ENCODE peak calls at places on chromosomes 11 and 22, in four cellular contexts. One of them, this sample, is unnamed.

GRCh38 chr11:35598254-35599125 is 19.8 kb upstream of the FJX1 start:
- DNase-seq in stimulated activated CD4-positive, alpha-beta T cell treated with anti-CD3 and anti-CD28 coated beads, Interleukin-1b, Interleukin-23, amount 100 ng/mL, for 1 hour: no peak
- DNase-seq in AG09309: no peak
- DNase-seq in GM12891: no peak
- DNase-seq in this sample: no peak

GRCh38 chr22:20199906-20200305 is 49.1 kb upstream of the CCDC188 start:
- DNase-seq in stimulated activated CD4-positive, alpha-beta T cell treated with anti-CD3 and anti-CD28 coated beads, Interleukin-1b, Interleukin-23, amount 100 ng/mL, for 1 hour: no peak
- DNase-seq in AG09309: no peak
- DNase-seq in GM12891: no peak
- DNase-seq in this sample: no peak

GRCh38 chr11:71304491-71304890 is 52.1 kb upstream of the SHANK2 start:
- DNase-seq in stimulated activated CD4-positive, alpha-beta T cell treated with anti-CD3 and anti-CD28 coated beads, Interleukin-1b, Interleukin-23, amount 100 ng/mL, for 1 hour: no peak
- DNase-seq in AG09309: no peak
- DNase-seq in GM12891: no peak
- DNase-seq in this sample: no peak

GRCh38 chr11:2830030-2830812 is 55.4 kb downstream of the CDKN1C start:
- DNase-seq in stimulated activated CD4-positive, alpha-beta T cell treated with anti-CD3 and anti-CD28 coated beads, Interleukin-1b, Interleukin-23, amount 100 ng/mL, for 1 hour: no peak
- DNase-seq in AG09309: no peak
- DNase-seq in GM12891: no peak
- DNase-seq in this sample: no peak

GRCh38 chr22:17705565-17706450 is 67.3 kb downstream of the BCL2L13 start:
- DNase-seq in stimulated activated CD4-positive, alpha-beta T cell treated with anti-CD3 and anti-CD28 coated beads, Interleukin-1b, Interleukin-23, amount 100 ng/mL, for 1 hour: no peak
- DNase-seq in AG09309: no peak
- DNase-seq in GM12891: no peak
- DNase-seq in this sample: no peak

GRCh38 chr11:32154275-32154674 is 63.4 kb downstream of the RCN1 start:
- DNase-seq in stimulated activated CD4-positive, alpha-beta T cell treated with anti-CD3 and anti-CD28 coated beads, Interleukin-1b, Interleukin-23, amount 100 ng/mL, for 1 hour: no peak
- DNase-seq in AG09309: peak
- DNase-seq in GM12891: no peak
- DNase-seq in this sample: no peak

GRCh38 chr22:30922151-30922611 is 46.4 kb downstream of the MORC2 start:
- DNase-seq in stimulated activated CD4-positive, alpha-beta T cell treated with anti-CD3 and anti-CD28 coated beads, Interleukin-1b, Interleukin-23, amount 100 ng/mL, for 1 hour: peak
- DNase-seq in AG09309: no peak
- DNase-seq in GM12891: peak
- DNase-seq in this sample: no peak

GRCh38 chr11:83933008-83933407 is 646.8 kb upstream of the CCDC90B start:
- DNase-seq in stimulated activated CD4-positive, alpha-beta T cell treated with anti-CD3 and anti-CD28 coated beads, Interleukin-1b, Interleukin-23, amount 100 ng/mL, for 1 hour: no peak
- DNase-seq in AG09309: no peak
- DNase-seq in GM12891: no peak
- DNase-seq in this sample: no peak

GRCh38 chr11:7031346-7031957 is 11.2 kb downstream of the NLRP14 start:
- DNase-seq in stimulated activated CD4-positive, alpha-beta T cell treated with anti-CD3 and anti-CD28 coated beads, Interleukin-1b, Interleukin-23, amount 100 ng/mL, for 1 hour: no peak
- DNase-seq in AG09309: no peak
- DNase-seq in GM12891: no peak
- DNase-seq in this sample: no peak

GRCh38 chr11:32870676-32871075 is 21.9 kb upstream of the QSER1 start:
- DNase-seq in stimulated activated CD4-positive, alpha-beta T cell treated with anti-CD3 and anti-CD28 coated beads, Interleukin-1b, Interleukin-23, amount 100 ng/mL, for 1 hour: no peak
- DNase-seq in AG09309: no peak
- DNase-seq in GM12891: peak
- DNase-seq in this sample: no peak

GRCh38 chr11:133897331-133897650 is 52.0 kb upstream of the SPATA19 start:
- DNase-seq in stimulated activated CD4-positive, alpha-beta T cell treated with anti-CD3 and anti-CD28 coated beads, Interleukin-1b, Interleukin-23, amount 100 ng/mL, for 1 hour: no peak
- DNase-seq in AG09309: no peak
- DNase-seq in GM12891: no peak
- DNase-seq in this sample: no peak

GRCh38 chr22:46054878-46055158 is 77.9 kb upstream of the WNT7B start:
- DNase-seq in stimulated activated CD4-positive, alpha-beta T cell treated with anti-CD3 and anti-CD28 coated beads, Interleukin-1b, Interleukin-23, amount 100 ng/mL, for 1 hour: no peak
- DNase-seq in AG09309: no peak
- DNase-seq in GM12891: no peak
- DNase-seq in this sample: no peak

GRCh38 chr11:2294340-2295290 is 7.1 kb downstream of the C11orf21 start:
- DNase-seq in stimulated activated CD4-positive, alpha-beta T cell treated with anti-CD3 and anti-CD28 coated beads, Interleukin-1b, Interleukin-23, amount 100 ng/mL, for 1 hour: no peak
- DNase-seq in AG09309: no peak
- DNase-seq in GM12891: no peak
- DNase-seq in this sample: no peak

GRCh38 chr22:50481440-50482106 is at the start of gene ADM2:
- DNase-seq in stimulated activated CD4-positive, alpha-beta T cell treated with anti-CD3 and anti-CD28 coated beads, Interleukin-1b, Interleukin-23, amount 100 ng/mL, for 1 hour: no peak
- DNase-seq in AG09309: no peak
- DNase-seq in GM12891: no peak
- DNase-seq in this sample: no peak

GRCh38 chr11:43130616-43131015 is 181.2 kb upstream of the API5 start:
- DNase-seq in stimulated activated CD4-positive, alpha-beta T cell treated with anti-CD3 and anti-CD28 coated beads, Interleukin-1b, Interleukin-23, amount 100 ng/mL, for 1 hour: no peak
- DNase-seq in AG09309: no peak
- DNase-seq in GM12891: no peak
- DNase-seq in this sample: no peak

GRCh38 chr11:115874843-115875242 is 370.6 kb upstream of the CADM1 start:
- DNase-seq in stimulated activated CD4-positive, alpha-beta T cell treated with anti-CD3 and anti-CD28 coated beads, Interleukin-1b, Interleukin-23, amount 100 ng/mL, for 1 hour: no peak
- DNase-seq in AG09309: no peak
- DNase-seq in GM12891: no peak
- DNase-seq in this sample: no peak

GRCh38 chr11:12778506-12778905 is 104.3 kb downstream of the TEAD1 start:
- DNase-seq in stimulated activated CD4-positive, alpha-beta T cell treated with anti-CD3 and anti-CD28 coated beads, Interleukin-1b, Interleukin-23, amount 100 ng/mL, for 1 hour: no peak
- DNase-seq in AG09309: no peak
- DNase-seq in GM12891: no peak
- DNase-seq in this sample: no peak

GRCh38 chr11:17457361-17458104 is 19.1 kb downstream of the ABCC8 start:
- DNase-seq in stimulated activated CD4-positive, alpha-beta T cell treated with anti-CD3 and anti-CD28 coated beads, Interleukin-1b, Interleukin-23, amount 100 ng/mL, for 1 hour: no peak
- DNase-seq in AG09309: no peak
- DNase-seq in GM12891: no peak
- DNase-seq in this sample: no peak

GRCh38 chr11:13336246-13336873 is 58.8 kb downstream of the BMAL1 start:
- DNase-seq in stimulated activated CD4-positive, alpha-beta T cell treated with anti-CD3 and anti-CD28 coated beads, Interleukin-1b, Interleukin-23, amount 100 ng/mL, for 1 hour: no peak
- DNase-seq in AG09309: no peak
- DNase-seq in GM12891: no peak
- DNase-seq in this sample: no peak

GRCh38 chr11:134120143-134120850 is 51.4 kb downstream of the JAM3 start:
- DNase-seq in stimulated activated CD4-positive, alpha-beta T cell treated with anti-CD3 and anti-CD28 coated beads, Interleukin-1b, Interleukin-23, amount 100 ng/mL, for 1 hour: no peak
- DNase-seq in AG09309: peak
- DNase-seq in GM12891: no peak
- DNase-seq in this sample: no peak

GRCh38 chr22:22406445-22406844 is 102.1 kb downstream of the ZNF280B start:
- DNase-seq in stimulated activated CD4-positive, alpha-beta T cell treated with anti-CD3 and anti-CD28 coated beads, Interleukin-1b, Interleukin-23, amount 100 ng/mL, for 1 hour: no peak
- DNase-seq in AG09309: no peak
- DNase-seq in GM12891: no peak
- DNase-seq in this sample: no peak

GRCh38 chr11:3341298-3341697 is 37.6 kb downstream of the ZNF195 start:
- DNase-seq in stimulated activated CD4-positive, alpha-beta T cell treated with anti-CD3 and anti-CD28 coated beads, Interleukin-1b, Interleukin-23, amount 100 ng/mL, for 1 hour: peak
- DNase-seq in AG09309: peak
- DNase-seq in GM12891: peak
- DNase-seq in this sample: no peak

GRCh38 chr11:18192988-18193387 is 20.4 kb downstream of the MRGPRX4 start:
- DNase-seq in stimulated activated CD4-positive, alpha-beta T cell treated with anti-CD3 and anti-CD28 coated beads, Interleukin-1b, Interleukin-23, amount 100 ng/mL, for 1 hour: no peak
- DNase-seq in AG09309: no peak
- DNase-seq in GM12891: no peak
- DNase-seq in this sample: no peak

GRCh38 chr11:1206391-1207271 is 16.2 kb upstream of the MUC5B start:
- DNase-seq in stimulated activated CD4-positive, alpha-beta T cell treated with anti-CD3 and anti-CD28 coated beads, Interleukin-1b, Interleukin-23, amount 100 ng/mL, for 1 hour: no peak
- DNase-seq in AG09309: no peak
- DNase-seq in GM12891: no peak
- DNase-seq in this sample: no peak

GRCh38 chr11:64742087-64742939 is 1.6 kb downstream of the RASGRP2 start:
- DNase-seq in stimulated activated CD4-positive, alpha-beta T cell treated with anti-CD3 and anti-CD28 coated beads, Interleukin-1b, Interleukin-23, amount 100 ng/mL, for 1 hour: no peak
- DNase-seq in AG09309: no peak
- DNase-seq in GM12891: peak
- DNase-seq in this sample: no peak

GRCh38 chr11:59669611-59670009 is 773 bp upstream of the PATL1 start:
- DNase-seq in stimulated activated CD4-positive, alpha-beta T cell treated with anti-CD3 and anti-CD28 coated beads, Interleukin-1b, Interleukin-23, amount 100 ng/mL, for 1 hour: no peak
- DNase-seq in AG09309: no peak
- DNase-seq in GM12891: no peak
- DNase-seq in this sample: no peak

GRCh38 chr22:35462558-35463230 is 62.8 kb downstream of the MCM5 start:
- DNase-seq in stimulated activated CD4-positive, alpha-beta T cell treated with anti-CD3 and anti-CD28 coated beads, Interleukin-1b, Interleukin-23, amount 100 ng/mL, for 1 hour: no peak
- DNase-seq in AG09309: no peak
- DNase-seq in GM12891: no peak
- DNase-seq in this sample: no peak

GRCh38 chr22:46036558-46037408 is 59.8 kb upstream of the WNT7B start:
- DNase-seq in stimulated activated CD4-positive, alpha-beta T cell treated with anti-CD3 and anti-CD28 coated beads, Interleukin-1b, Interleukin-23, amount 100 ng/mL, for 1 hour: no peak
- DNase-seq in AG09309: no peak
- DNase-seq in GM12891: no peak
- DNase-seq in this sample: no peak